ENCODE peak calls at places on chromosomes 6 and 20, in eight cellular contexts. One of them, this sample, is unnamed.

GRCh38 chr20:10547276-10548114 is 112.4 kb downstream of the SLX4IP start:
- DNase-seq in heart right ventricle: no peak
- DNase-seq in neuronal stem cell: no peak
- DNase-seq in IMR-90: peak; percentile 5
- DNase-seq in fibroblast of lung: no peak
- DNase-seq in prostate gland: no peak
- DNase-seq in CD8-positive, alpha-beta T cell: no peak
- DNase-seq in endodermal cell: peak; percentile 29
- DNase-seq in this sample: no peak

GRCh38 chr6:73579851-73580246 is 59.0 kb upstream of the EEF1A1 start:
- DNase-seq in neuronal stem cell: peak; percentile 24
- DNase-seq in CD8-positive, alpha-beta T cell: no peak
- DNase-seq in IMR-90: peak; percentile 91
- DNase-seq in fibroblast of lung: peak; percentile 98
- DNase-seq in endodermal cell: no peak
- DNase-seq in heart right ventricle: no peak
- DNase-seq in prostate gland: no peak
- DNase-seq in this sample: no peak

GRCh38 chr6:117515326-117515725 is 32.9 kb downstream of the DCBLD1 start:
- DNase-seq in fibroblast of lung: no peak
- DNase-seq in prostate gland: no peak
- DNase-seq in neuronal stem cell: no peak
- DNase-seq in endodermal cell: no peak
- DNase-seq in heart right ventricle: no peak
- DNase-seq in IMR-90: peak; percentile 51
- DNase-seq in CD8-positive, alpha-beta T cell: no peak
- DNase-seq in this sample: no peak

GRCh38 chr20:19284400-19285178 is 72.1 kb downstream of the SLC24A3 start:
- DNase-seq in IMR-90: no peak
- DNase-seq in endodermal cell: no peak
- DNase-seq in heart right ventricle: no peak
- DNase-seq in fibroblast of lung: no peak
- DNase-seq in prostate gland: no peak
- DNase-seq in neuronal stem cell: no peak
- DNase-seq in CD8-positive, alpha-beta T cell: no peak
- DNase-seq in this sample: no peak

GRCh38 chr6:73074175-73074574 is 151.1 kb downstream of the KHDC1L start:
- DNase-seq in prostate gland: no peak
- DNase-seq in neuronal stem cell: no peak
- DNase-seq in CD8-positive, alpha-beta T cell: no peak
- DNase-seq in endodermal cell: no peak
- DNase-seq in fibroblast of lung: no peak
- DNase-seq in heart right ventricle: no peak
- DNase-seq in IMR-90: peak; percentile 83
- DNase-seq in this sample: no peak

GRCh38 chr20:39795401-39796272 is 833.5 kb downstream of the DHX35 start:
- DNase-seq in prostate gland: no peak
- DNase-seq in IMR-90: peak; percentile 47
- DNase-seq in endodermal cell: no peak
- DNase-seq in neuronal stem cell: no peak
- DNase-seq in heart right ventricle: no peak
- DNase-seq in CD8-positive, alpha-beta T cell: no peak
- DNase-seq in fibroblast of lung: peak; percentile 51
- DNase-seq in this sample: no peak

GRCh38 chr20:10665027-10665561 is 8.7 kb downstream of the JAG1 start:
- DNase-seq in endodermal cell: peak; percentile 36
- DNase-seq in CD8-positive, alpha-beta T cell: no peak
- DNase-seq in IMR-90: peak; percentile 33
- DNase-seq in fibroblast of lung: no peak
- DNase-seq in neuronal stem cell: no peak
- DNase-seq in heart right ventricle: no peak
- DNase-seq in prostate gland: peak; percentile 72
- DNase-seq in this sample: no peak

GRCh38 chr6:36624461-36625160 is 30.4 kb downstream of the SRSF3 start:
- DNase-seq in endodermal cell: no peak
- DNase-seq in CD8-positive, alpha-beta T cell: no peak
- DNase-seq in heart right ventricle: no peak
- DNase-seq in IMR-90: no peak
- DNase-seq in neuronal stem cell: no peak
- DNase-seq in prostate gland: no peak
- DNase-seq in fibroblast of lung: no peak
- DNase-seq in this sample: no peak

GRCh38 chr6:2770171-2770570 is 5.0 kb downstream of the WRNIP1 start:
- DNase-seq in prostate gland: no peak
- DNase-seq in heart right ventricle: peak; percentile 80
- DNase-seq in CD8-positive, alpha-beta T cell: no peak
- DNase-seq in neuronal stem cell: no peak
- DNase-seq in IMR-90: no peak
- DNase-seq in fibroblast of lung: no peak
- DNase-seq in endodermal cell: no peak
- DNase-seq in this sample: no peak

GRCh38 chr6:143164565-143165105 is 103.9 kb downstream of the AIG1 start:
- DNase-seq in neuronal stem cell: no peak
- DNase-seq in fibroblast of lung: no peak
- DNase-seq in prostate gland: no peak
- DNase-seq in heart right ventricle: no peak
- DNase-seq in IMR-90: no peak
- DNase-seq in endodermal cell: no peak
- DNase-seq in CD8-positive, alpha-beta T cell: no peak
- DNase-seq in this sample: no peak

GRCh38 chr6:72841195-72841594 is 219.3 kb downstream of the KCNQ5 start:
- DNase-seq in fibroblast of lung: no peak
- DNase-seq in CD8-positive, alpha-beta T cell: no peak
- DNase-seq in prostate gland: no peak
- DNase-seq in neuronal stem cell: no peak
- DNase-seq in heart right ventricle: no peak
- DNase-seq in IMR-90: no peak
- DNase-seq in endodermal cell: no peak
- DNase-seq in this sample: no peak

GRCh38 chr6:6002005-6002808 is 4.5 kb downstream of the NRN1 start:
- DNase-seq in neuronal stem cell: no peak
- DNase-seq in fibroblast of lung: no peak
- DNase-seq in CD8-positive, alpha-beta T cell: no peak
- DNase-seq in endodermal cell: peak; percentile 78
- DNase-seq in IMR-90: no peak
- DNase-seq in prostate gland: no peak
- DNase-seq in heart right ventricle: no peak
- DNase-seq in this sample: no peak

GRCh38 chr6:71181565-71181964 is 107.0 kb upstream of the OGFRL1 start:
- DNase-seq in fibroblast of lung: peak; percentile 52
- DNase-seq in IMR-90: peak; percentile 87
- DNase-seq in heart right ventricle: no peak
- DNase-seq in prostate gland: no peak
- DNase-seq in neuronal stem cell: peak; percentile 8
- DNase-seq in endodermal cell: peak; percentile 83
- DNase-seq in CD8-positive, alpha-beta T cell: no peak
- DNase-seq in this sample: no peak

GRCh38 chr6:25701807-25702206 is 49.8 kb downstream of the SCGN start:
- DNase-seq in neuronal stem cell: no peak
- DNase-seq in heart right ventricle: no peak
- DNase-seq in IMR-90: no peak
- DNase-seq in prostate gland: no peak
- DNase-seq in CD8-positive, alpha-beta T cell: no peak
- DNase-seq in endodermal cell: no peak
- DNase-seq in fibroblast of lung: no peak
- DNase-seq in this sample: no peak

GRCh38 chr6:141539617-141540016 is 593.1 kb upstream of the GJE1 start:
- DNase-seq in CD8-positive, alpha-beta T cell: no peak
- DNase-seq in endodermal cell: no peak
- DNase-seq in heart right ventricle: no peak
- DNase-seq in prostate gland: no peak
- DNase-seq in IMR-90: peak; percentile 49
- DNase-seq in fibroblast of lung: no peak
- DNase-seq in neuronal stem cell: no peak
- DNase-seq in this sample: no peak

GRCh38 chr6:146297815-146298214 is 245.8 kb upstream of the RAB32 start:
- DNase-seq in endodermal cell: no peak
- DNase-seq in heart right ventricle: no peak
- DNase-seq in IMR-90: no peak
- DNase-seq in fibroblast of lung: no peak
- DNase-seq in prostate gland: no peak
- DNase-seq in neuronal stem cell: no peak
- DNase-seq in CD8-positive, alpha-beta T cell: no peak
- DNase-seq in this sample: no peak

GRCh38 chr6:149015224-149015876 is 268.5 kb downstream of the UST start:
- DNase-seq in IMR-90: peak; percentile 80
- DNase-seq in heart right ventricle: no peak
- DNase-seq in fibroblast of lung: peak; percentile 83
- DNase-seq in prostate gland: no peak
- DNase-seq in endodermal cell: no peak
- DNase-seq in CD8-positive, alpha-beta T cell: no peak
- DNase-seq in neuronal stem cell: no peak
- DNase-seq in this sample: no peak

GRCh38 chr6:31058128-31058894 is 48.0 kb downstream of the MUC22 start:
- DNase-seq in heart right ventricle: no peak
- DNase-seq in fibroblast of lung: peak; percentile 94
- DNase-seq in CD8-positive, alpha-beta T cell: no peak
- DNase-seq in endodermal cell: no peak
- DNase-seq in prostate gland: no peak
- DNase-seq in neuronal stem cell: peak; percentile 59
- DNase-seq in IMR-90: peak; percentile 98
- DNase-seq in this sample: no peak

GRCh38 chr6:152983637-152984386 is 971 bp upstream of the FBXO5 start:
- DNase-seq in fibroblast of lung: peak; percentile 85
- DNase-seq in neuronal stem cell: peak; percentile 97
- DNase-seq in heart right ventricle: peak; percentile 97
- DNase-seq in CD8-positive, alpha-beta T cell: no peak
- DNase-seq in prostate gland: peak; percentile 60
- DNase-seq in endodermal cell: peak; percentile 98
- DNase-seq in IMR-90: peak; percentile 78
- DNase-seq in this sample: peak; percentile 92

GRCh38 chr6:114430534-114431124 is 87.8 kb upstream of the HS3ST5 start:
- DNase-seq in heart right ventricle: no peak
- DNase-seq in prostate gland: no peak
- DNase-seq in neuronal stem cell: peak; percentile 4
- DNase-seq in CD8-positive, alpha-beta T cell: no peak
- DNase-seq in endodermal cell: peak; percentile 58
- DNase-seq in IMR-90: no peak
- DNase-seq in fibroblast of lung: no peak
- DNase-seq in this sample: no peak

GRCh38 chr20:17995967-17996819 is 27.4 kb downstream of the MGME1 start:
- DNase-seq in endodermal cell: peak; percentile 69
- DNase-seq in heart right ventricle: no peak
- DNase-seq in neuronal stem cell: peak; percentile 41
- DNase-seq in CD8-positive, alpha-beta T cell: no peak
- DNase-seq in prostate gland: peak; percentile 31
- DNase-seq in IMR-90: peak; percentile 74
- DNase-seq in fibroblast of lung: peak; percentile 78
- DNase-seq in this sample: peak; percentile 18

GRCh38 chr6:34872332-34872731 is 15.5 kb downstream of the TAF11 start:
- DNase-seq in neuronal stem cell: no peak
- DNase-seq in prostate gland: no peak
- DNase-seq in IMR-90: no peak
- DNase-seq in heart right ventricle: no peak
- DNase-seq in fibroblast of lung: no peak
- DNase-seq in CD8-positive, alpha-beta T cell: no peak
- DNase-seq in endodermal cell: peak; percentile 47
- DNase-seq in this sample: no peak

GRCh38 chr6:148448371-148449010 is 105.9 kb downstream of the SASH1 start:
- DNase-seq in fibroblast of lung: no peak
- DNase-seq in IMR-90: no peak
- DNase-seq in CD8-positive, alpha-beta T cell: no peak
- DNase-seq in heart right ventricle: no peak
- DNase-seq in endodermal cell: peak; percentile 37
- DNase-seq in prostate gland: no peak
- DNase-seq in neuronal stem cell: no peak
- DNase-seq in this sample: no peak

GRCh38 chr20:4609511-4609910 is 112.2 kb upstream of the PRND start:
- DNase-seq in endodermal cell: no peak
- DNase-seq in IMR-90: no peak
- DNase-seq in neuronal stem cell: no peak
- DNase-seq in fibroblast of lung: no peak
- DNase-seq in prostate gland: no peak
- DNase-seq in heart right ventricle: no peak
- DNase-seq in CD8-positive, alpha-beta T cell: no peak
- DNase-seq in this sample: no peak
- H3K4me1 ChIP-seq in endodermal cell: no peaks in the 10 kb centered on the region
- H3K4me1 ChIP-seq in IMR-90: no peaks in the 10 kb centered on the region
- H3K4me1 ChIP-seq in neuronal stem cell: no peaks in the 10 kb centered on the region
- H3K4me1 ChIP-seq in fibroblast of lung: no peaks in the 10 kb centered on the region
- H3K4me1 ChIP-seq in prostate gland: no peaks in the 10 kb centered on the region
- H3K4me1 ChIP-seq in heart right ventricle: peaks cover 24% of the 10 kb centered on the region
- H3K4me1 ChIP-seq in CD8-positive, alpha-beta T cell: no peaks in the 10 kb centered on the region
- H3K4me1 ChIP-seq in this sample: peaks cover 8% of the 10 kb centered on the region

DNA sequence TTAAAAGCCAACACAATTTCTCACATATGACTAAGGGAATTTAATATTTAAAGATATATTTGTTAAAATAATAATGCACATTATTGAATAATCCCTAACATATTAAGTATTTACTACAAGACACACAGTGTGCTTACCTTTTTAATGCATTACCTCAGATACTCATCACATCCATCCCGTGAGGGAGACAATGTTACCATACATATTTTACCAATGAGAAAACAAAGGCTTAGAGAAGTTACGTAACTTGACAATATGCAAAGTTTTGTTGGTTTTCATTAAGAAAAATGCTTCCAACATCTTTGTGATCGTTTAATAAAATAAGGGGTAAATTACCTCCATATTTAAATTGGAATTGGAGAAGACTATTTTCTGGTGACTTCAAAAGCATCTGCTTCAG is 4.3 kb downstream of the IFNGR1 start:
- DNase-seq in CD8-positive, alpha-beta T cell: no peak
- DNase-seq in prostate gland: no peak
- DNase-seq in endodermal cell: no peak
- DNase-seq in heart right ventricle: no peak
- DNase-seq in fibroblast of lung: no peak
- DNase-seq in neuronal stem cell: no peak
- DNase-seq in IMR-90: no peak
- DNase-seq in this sample: no peak
- H3K4me1 ChIP-seq in CD8-positive, alpha-beta T cell: peaks cover 30% of the 10 kb centered on the region
- H3K4me1 ChIP-seq in prostate gland: peaks cover 16% of the 10 kb centered on the region
- H3K4me1 ChIP-seq in endodermal cell: no peaks in the 10 kb centered on the region
- H3K4me1 ChIP-seq in heart right ventricle: peaks cover 85% of the 10 kb centered on the region
- H3K4me1 ChIP-seq in fibroblast of lung: peaks cover 7% of the 10 kb centered on the region
- H3K4me1 ChIP-seq in neuronal stem cell: peaks cover 4% of the 10 kb centered on the region
- H3K4me1 ChIP-seq in IMR-90: peaks cover 5% of the 10 kb centered on the region
- H3K4me1 ChIP-seq in this sample: peaks cover 25% of the 10 kb centered on the region

DNA sequence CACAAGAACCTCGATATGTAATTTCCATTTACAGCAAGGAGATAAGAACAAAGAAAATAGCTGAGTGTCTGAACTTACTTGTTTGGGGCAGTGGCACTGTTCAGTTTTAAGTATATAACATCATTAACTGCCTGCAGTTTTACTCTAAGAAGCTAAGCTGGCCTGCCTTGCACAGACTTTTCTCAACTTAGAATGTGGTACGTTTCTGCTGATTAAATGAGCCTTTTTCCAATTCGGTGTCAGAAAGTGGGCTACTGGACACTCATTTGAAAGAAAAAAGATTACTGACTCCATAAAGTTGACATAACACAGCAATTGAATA is 2.1 kb downstream of the ZMYND8 start:
- DNase-seq in heart right ventricle: no peak
- DNase-seq in CD8-positive, alpha-beta T cell: no peak
- DNase-seq in fibroblast of lung: no peak
- DNase-seq in neuronal stem cell: no peak
- DNase-seq in IMR-90: no peak
- DNase-seq in prostate gland: no peak
- DNase-seq in endodermal cell: no peak
- DNase-seq in this sample: no peak
- H3K4me1 ChIP-seq in heart right ventricle: peaks cover 100% of the 10 kb centered on the region
- H3K4me1 ChIP-seq in CD8-positive, alpha-beta T cell: peaks cover 91% of the 10 kb centered on the region
- H3K4me1 ChIP-seq in fibroblast of lung: peaks cover 67% of the 10 kb centered on the region
- H3K4me1 ChIP-seq in neuronal stem cell: peaks cover 67% of the 10 kb centered on the region
- H3K4me1 ChIP-seq in IMR-90: peaks cover 70% of the 10 kb centered on the region
- H3K4me1 ChIP-seq in prostate gland: peaks cover 63% of the 10 kb centered on the region
- H3K4me1 ChIP-seq in endodermal cell: peaks cover 49% of the 10 kb centered on the region
- H3K4me1 ChIP-seq in this sample: peaks cover 58% of the 10 kb centered on the region

GRCh38 chr20:49983123-49983847 is 505 bp downstream of the SNAI1 start:
- DNase-seq in fibroblast of lung: no peak
- DNase-seq in prostate gland: no peak
- DNase-seq in endodermal cell: no peak
- DNase-seq in IMR-90: no peak
- DNase-seq in neuronal stem cell: no peak
- DNase-seq in CD8-positive, alpha-beta T cell: no peak
- DNase-seq in heart right ventricle: no peak
- DNase-seq in this sample: no peak
- H3K4me1 ChIP-seq in fibroblast of lung: peaks cover 20% of the 10 kb centered on the region
- H3K4me1 ChIP-seq in prostate gland: peaks cover 8% of the 10 kb centered on the region
- H3K4me1 ChIP-seq in endodermal cell: peaks cover 31% of the 10 kb centered on the region
- H3K4me1 ChIP-seq in IMR-90: peaks cover 30% of the 10 kb centered on the region
- H3K4me1 ChIP-seq in neuronal stem cell: peaks cover 39% of the 10 kb centered on the region
- H3K4me1 ChIP-seq in CD8-positive, alpha-beta T cell: peaks cover 24% of the 10 kb centered on the region
- H3K4me1 ChIP-seq in heart right ventricle: peaks cover 73% of the 10 kb centered on the region
- H3K4me1 ChIP-seq in this sample: peaks cover 19% of the 10 kb centered on the region

This sample was measured in effector memory CD4-positive, alpha-beta T cell.